ENCODE peak calls at places on chromosomes 16 and 17, in five cellular contexts. I is heart left ventricle; D is CD8-positive, alpha-beta T cell; A is heart right ventricle; X is upper lobe of left lung. O is an unnamed sample.

GRCh38 chr16:8962393-8963009 is 1.2 kb downstream of the USP7 start:
- DNase-seq in A (no peak), I (no peak), D (peak), X (peak), O (peak)

GRCh38 chr17:38454528-38454927 is 26.3 kb downstream of the ARHGAP23 start:
- DNase-seq in I (peak), A (peak), X (no peak), D (no peak), O (peak)

GRCh38 chr16:3754304-3754703 is 37.0 kb upstream of the TRAP1 start:
- DNase-seq in A (no peak), I (no peak), D (no peak), X (no peak), O (no peak)

GRCh38 chr16:65770752-65771151 is 595.7 kb upstream of the CDH5 start:
- DNase-seq in A (no peak), X (no peak), I (no peak), D (no peak), O (no peak)

GRCh38 chr16:15822957-15823356 is 33.9 kb downstream of the MYH11 start:
- DNase-seq in I (no peak), X (peak), A (no peak), D (no peak), O (peak)

GRCh38 chr16:47018223-47018891 is 44.9 kb upstream of the DNAJA2 start:
- DNase-seq in D (peak), A (no peak), X (no peak), I (no peak), O (no peak)

GRCh38 chr17:29390856-29391631 is 881 bp downstream of the TAOK1 start:
- DNase-seq in X (no peak), D (peak), I (no peak), A (peak), O (peak)

GRCh38 chr17:40678902-40679522 is 14.0 kb upstream of the KRT222 start:
- DNase-seq in X (no peak), I (no peak), D (no peak), A (no peak), O (no peak)

GRCh38 chr16:2365895-2366294 is 25.4 kb upstream of the ABCA3 start:
- DNase-seq in I (no peak), D (no peak), A (no peak), X (no peak), O (no peak)

GRCh38 chr16:31385680-31386079 is 7.5 kb upstream of the ITGAD start:
- DNase-seq in X (no peak), I (no peak), A (no peak), D (no peak), O (no peak)

GRCh38 chr16:21156767-21157467 is 1.6 kb upstream of the LDAF1 start:
- DNase-seq in A (peak), I (no peak), X (no peak), D (no peak), O (no peak)

GRCh38 chr16:56269824-56270684 is 78.8 kb downstream of the GNAO1 start:
- DNase-seq in A (peak), D (no peak), I (peak), X (no peak), O (peak)

GRCh38 chr17:78883090-78883532 is 19.9 kb downstream of the CEP295NL start:
- DNase-seq in D (no peak), A (peak), X (no peak), I (peak), O (peak)

GRCh38 chr17:77737442-77738265 is 220.8 kb upstream of the TNRC6C start:
- DNase-seq in X (peak), D (no peak), A (peak), I (no peak), O (no peak)

GRCh38 chr17:78174332-78174869 is 6.0 kb downstream of the SYNGR2 start:
- DNase-seq in I (peak), A (peak), D (no peak), X (peak), O (peak)

GRCh38 chr16:23833960-23834685 is 1.7 kb upstream of the PRKCB start:
- DNase-seq in I (no peak), D (no peak), X (no peak), A (no peak), O (no peak)

GRCh38 chr16:997440-998051 is 16.0 kb downstream of the SOX8 start:
- DNase-seq in A (peak), D (peak), I (no peak), X (peak), O (no peak)

GRCh38 chr17:62630365-62631085 is 3.1 kb downstream of the MRC2 start:
- DNase-seq in D (no peak), A (no peak), I (no peak), X (no peak), O (no peak)

GRCh38 chr17:7748098-7748775 is 30.7 kb downstream of the DNAH2 start:
- DNase-seq in A (no peak), I (no peak), X (no peak), D (no peak), O (no peak)

GRCh38 chr16:84832488-84833141 is 12.8 kb downstream of the CRISPLD2 start:
- DNase-seq in X (no peak), I (peak), D (no peak), A (peak), O (peak)

GRCh38 chr16:85328665-85329058 is 216.4 kb upstream of the CIBAR2 start:
- DNase-seq in A (no peak), D (no peak), I (no peak), X (peak), O (no peak)

GRCh38 chr16:81786321-81786720 is 7.2 kb downstream of the PLCG2 start:
- DNase-seq in X (no peak), D (no peak), A (no peak), I (no peak), O (no peak)
- H3K27ac ChIP-seq in X (no peak), D (no peak), A (no peak), I (no peak), O (no peak)

GRCh38 chr16:68884391-68884790 is 41.1 kb downstream of the TANGO6 start:
- DNase-seq in X (no peak), I (no peak), D (no peak), A (no peak), O (no peak)
- H3K27ac ChIP-seq in X (no peak), I (no peak), D (no peak), A (no peak), O (no peak)

GRCh38 chr16:51161440-51162195 is 10.5 kb upstream of the SALL1 start:
- DNase-seq in I (no peak), D (no peak), A (no peak), X (no peak), O (no peak)

GRCh38 chr16:51165043-51165442 is 14.0 kb upstream of the SALL1 start:
- DNase-seq in D (no peak), A (no peak), I (no peak), X (no peak), O (no peak)

GRCh38 chr16:51164167-51164566 is 13.1 kb upstream of the SALL1 start:
- DNase-seq in X (no peak), D (no peak), A (no peak), I (no peak), O (no peak)

GRCh38 chr16:51164574-51164973 is 13.5 kb upstream of the SALL1 start:
- DNase-seq in I (no peak), A (no peak), D (no peak), X (no peak), O (no peak)

GRCh38 chr16:51163366-51163765 is 12.3 kb upstream of the SALL1 start:
- DNase-seq in X (no peak), A (no peak), D (no peak), I (no peak), O (no peak)
- H3K27ac ChIP-seq in X (no peak), A (no peak), D (no peak), I (no peak), O (no peak)

GRCh38 chr16:89096042-89096717 is 2.5 kb downstream of the ACSF3 start:
- DNase-seq in I (no peak), D (no peak), X (peak), A (no peak), O (no peak)

GRCh38 chr16:89092013-89092412 is 1.6 kb upstream of the ACSF3 start:
- DNase-seq in I (peak), X (no peak), A (no peak), D (no peak), O (no peak)

GRCh38 chr16:89095401-89095974 is 1.8 kb downstream of the ACSF3 start:
- DNase-seq in X (peak), I (no peak), A (no peak), D (no peak), O (no peak)

GRCh38 chr16:89094252-89094901 is 725 bp downstream of the ACSF3 start:
- DNase-seq in X (no peak), D (peak), I (no peak), A (no peak), O (no peak)

DNA sequence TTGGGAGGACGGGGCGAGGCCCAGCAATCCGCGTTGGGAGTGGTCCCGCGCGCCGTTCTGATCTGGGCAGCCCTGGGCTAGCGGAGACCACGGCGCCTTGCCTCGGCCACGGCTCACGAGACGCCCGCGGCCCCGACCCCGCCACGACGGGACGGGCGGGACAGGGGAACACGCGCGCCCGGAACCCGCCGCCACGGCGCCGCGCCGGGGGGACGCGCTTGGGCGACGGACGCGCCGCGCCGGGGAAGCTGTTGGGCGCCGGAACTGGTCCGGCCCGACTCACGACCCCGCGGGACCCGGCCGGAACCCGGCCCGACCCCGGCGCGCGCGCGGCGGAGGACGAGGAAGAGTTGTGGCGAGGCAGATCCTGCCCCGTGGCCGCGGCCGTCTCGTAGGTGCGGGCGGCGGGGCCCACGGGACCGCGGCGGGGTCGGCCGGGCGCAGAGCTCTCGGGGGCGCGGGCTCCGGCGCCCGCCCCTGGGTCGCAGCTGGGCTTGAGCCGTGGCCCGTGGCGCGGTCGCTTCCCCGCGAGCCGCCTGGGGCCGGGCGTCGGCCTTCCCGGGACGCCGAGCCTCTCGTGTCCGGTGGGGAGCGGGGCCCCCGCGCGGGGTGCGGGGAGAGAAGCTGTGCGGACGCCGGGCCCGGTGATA is at the start of gene ACSF3:
- DNase-seq in A (peak), X (peak), I (peak), D (peak), O (peak)
- H3K27ac ChIP-seq in A (no peak), X (peak), I (peak), D (peak), O (peak)

GRCh38 chr17:17056167-17056562 is 13.9 kb downstream of the MPRIP start:
- DNase-seq in I (peak), X (no peak), A (no peak), D (no peak), O (peak)
- H3K27ac ChIP-seq in I (peak), X (peak), A (peak), D (no peak), O (peak)

GRCh38 chr16:12290165-12290564 is 313.6 kb downstream of the SNX29 start:
- DNase-seq in X (no peak), I (no peak), A (no peak), D (no peak), O (no peak)

GRCh38 chr16:12290868-12291267 is 314.3 kb downstream of the SNX29 start:
- DNase-seq in X (no peak), A (no peak), D (no peak), I (no peak), O (no peak)

GRCh38 chr16:12289175-12290063 is 312.9 kb downstream of the SNX29 start:
- DNase-seq in D (no peak), X (no peak), I (no peak), A (no peak), O (no peak)

GRCh38 chr16:12287796-12288536 is 311.4 kb downstream of the SNX29 start:
- DNase-seq in A (no peak), D (no peak), X (no peak), I (no peak), O (no peak)

GRCh38 chr16:12288537-12289174 is 312.1 kb downstream of the SNX29 start:
- DNase-seq in I (no peak), A (no peak), D (no peak), X (no peak), O (no peak)
- H3K27ac ChIP-seq in I (no peak), A (no peak), D (no peak), X (no peak), O (no peak)

O was measured in right cardiac atrium.